ENCODE peak calls at places on chromosomes 3 and 15, in four cellular contexts. S is heart right ventricle, T is mucosa of descending colon, J is esophagus squamous epithelium. R is an unnamed sample. For H3K4me1, the result is how much of the 10 kb centered on the place peaks cover.

GRCh38 chr3:105868450-105868744 is 415 bp downstream of the CBLB start:
- DNase-seq in J (no peak), S (peak), T (peak), R (peak)

GRCh38 chr3:35549690-35550089 is 89.6 kb upstream of the ARPP21 start:
- DNase-seq in T (no peak), J (no peak), S (peak), R (peak)

GRCh38 chr15:48222627-48223026 is 16.5 kb downstream of the SLC12A1 start:
- DNase-seq in T (no peak), S (no peak), J (no peak), R (no peak)

GRCh38 chr15:66588537-66588936 is 22.7 kb upstream of the LCTL start:
- DNase-seq in J (no peak), T (no peak), S (no peak), R (no peak)

GRCh38 chr3:120636790-120637401 is 40.8 kb downstream of the NDUFB4 start:
- DNase-seq in T (no peak), S (no peak), J (no peak), R (no peak)

GRCh38 chr15:66939451-66940023 is 125.9 kb upstream of the SMAD3 start:
- DNase-seq in J (no peak), S (no peak), T (no peak), R (no peak)

GRCh38 chr3:180744226-180744625 is 64.9 kb upstream of the CCDC39 start:
- DNase-seq in J (no peak), T (no peak), S (no peak), R (no peak)

GRCh38 chr3:65080432-65080831 is 392.6 kb upstream of the ADAMTS9 start:
- DNase-seq in T (no peak), J (no peak), S (no peak), R (no peak)

GRCh38 chr15:68816158-68816557 is 4.5 kb downstream of the ANP32A start:
- DNase-seq in T (no peak), J (no peak), S (no peak), R (no peak)

GRCh38 chr3:153163349-153164008 is 1.5 kb downstream of the RAP2B start:
- DNase-seq in J (no peak), T (no peak), S (no peak), R (no peak)

GRCh38 chr3:127677541-127678314 is 5.0 kb downstream of the ABTB1 start:
- DNase-seq in S (no peak), J (no peak), T (peak), R (peak)

GRCh38 chr3:41893977-41894376 is 67.9 kb downstream of the ULK4 start:
- DNase-seq in T (no peak), S (no peak), J (no peak), R (no peak)

GRCh38 chr3:39383913-39384664 is 919 bp downstream of the SLC25A38 start:
- DNase-seq in S (peak), T (peak), J (no peak), R (peak)

GRCh38 chr15:44734839-44735481 is 1.4 kb upstream of the TRIM69 start:
- DNase-seq in S (no peak), J (no peak), T (no peak), R (no peak)

GRCh38 chr15:67943961-67944674 is 104.3 kb upstream of the RNU6-1 start:
- DNase-seq in T (no peak), J (no peak), S (peak), R (peak)

GRCh38 chr3:133572158-133573053 is 1.1 kb upstream of the CDV3 start:
- DNase-seq in T (peak), J (no peak), S (no peak), R (no peak)

GRCh38 chr15:68559342-68560310 is 19.2 kb upstream of the CORO2B start:
- DNase-seq in J (no peak), S (peak), T (peak), R (peak)

GRCh38 chr15:88255496-88256171 is 905 bp downstream of the NTRK3 start:
- DNase-seq in S (peak), T (no peak), J (no peak), R (peak)

GRCh38 chr3:196270499-196270898 is 17.0 kb downstream of the PCYT1A start:
- DNase-seq in T (no peak), J (no peak), S (no peak), R (no peak)

GRCh38 chr15:88529021-88529630 is 17.4 kb downstream of the DET1 start:
- DNase-seq in S (no peak), T (no peak), J (no peak), R (no peak)

GRCh38 chr15:63122002-63122893 is 587 bp downstream of the LACTB start:
- DNase-seq in J (peak), S (peak), T (peak), R (peak)

DNA sequence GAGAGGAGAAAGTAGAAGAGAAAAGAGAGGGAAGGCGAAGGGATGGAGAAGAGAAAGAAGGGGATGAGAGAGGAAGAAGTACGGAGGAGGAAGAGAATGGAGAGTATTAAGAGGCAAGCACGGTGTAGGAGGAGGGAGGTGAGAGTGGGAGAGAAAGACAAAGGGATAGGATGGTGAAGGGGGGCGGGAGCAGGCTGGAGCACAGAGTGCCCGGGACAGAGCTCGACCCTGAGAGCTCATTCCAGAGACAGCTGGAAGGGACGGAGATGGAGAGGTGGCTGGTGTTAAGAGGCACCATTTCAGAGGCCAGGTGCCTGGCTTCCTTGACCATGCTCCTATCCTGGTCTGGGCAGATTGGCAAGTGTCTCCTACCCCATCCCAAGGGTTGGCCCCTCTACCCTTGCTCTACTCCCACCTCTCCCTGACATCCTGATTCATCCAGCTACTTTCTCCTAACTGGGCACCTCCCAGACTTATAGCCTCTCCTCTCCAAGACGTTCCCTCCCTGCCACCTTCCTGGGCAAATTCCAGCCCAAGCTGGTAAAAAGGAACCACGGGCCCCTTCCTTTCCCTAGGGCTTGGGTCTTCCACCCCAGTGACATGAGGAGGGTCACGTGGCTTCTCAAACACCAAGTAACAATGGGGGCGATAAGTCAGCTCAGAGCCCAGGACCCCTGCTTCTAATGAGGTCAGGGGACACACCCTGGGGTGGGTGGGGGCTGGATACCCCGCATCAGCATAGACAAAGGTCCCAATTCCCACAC is 1.2 kb downstream of the CLCN2 start:
- DNase-seq in T (peak), J (no peak), S (no peak), R (no peak)
- H3K4me3 ChIP-seq in T (no peak), J (peak), S (peak), R (no peak)

DNA sequence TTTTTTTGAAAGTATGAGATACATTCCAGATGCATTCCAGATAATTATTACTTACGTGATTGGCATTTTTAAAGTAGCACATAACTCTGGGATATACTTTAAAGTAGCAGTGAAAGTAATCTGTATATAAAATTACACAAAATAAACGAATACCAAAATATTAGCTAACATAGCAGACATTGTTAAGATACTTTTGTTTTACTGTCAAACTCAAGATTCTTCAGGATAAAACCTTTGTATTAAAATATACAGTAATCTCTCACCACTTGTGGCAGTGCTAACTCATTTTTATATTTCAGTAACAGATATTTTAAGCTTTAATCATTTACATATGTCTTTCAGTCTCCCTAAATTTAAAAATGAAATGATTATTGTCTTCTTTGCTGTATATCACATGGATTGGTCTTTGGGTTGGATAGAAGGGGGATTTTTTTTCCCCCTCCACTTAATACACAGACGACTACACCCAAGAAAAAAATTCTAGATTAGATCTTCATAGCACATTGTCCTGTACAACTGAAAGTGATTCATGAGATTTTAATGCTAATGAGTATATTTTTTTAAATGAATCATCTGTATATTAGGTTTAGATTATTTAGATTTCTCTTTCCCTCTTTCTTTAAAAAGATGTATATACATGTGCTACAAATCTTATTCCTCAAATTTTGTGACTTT is 24.6 kb upstream of the EBLN2 start:
- DNase-seq in T (no peak), J (no peak), S (no peak), R (no peak)
- H3K4me1 ChIP-seq in T (under half), J (half or more), S (under half), R (under half)

GRCh38 chr15:90013503-90013937 is 12.4 kb downstream of the ZNF710 start:
- DNase-seq in S (no peak), T (no peak), J (no peak), R (no peak)
- H3K4me3 ChIP-seq in S (no peak), T (no peak), J (no peak), R (no peak)

GRCh38 chr3:149618151-149619123 is 39.4 kb downstream of the WWTR1 start:
- DNase-seq in S (peak), T (no peak), J (no peak), R (peak)
- H3K4me1 ChIP-seq in S (under half), T (under half), J (half or more), R (under half)

GRCh38 chr15:39118510-39118909 is 462.4 kb upstream of the THBS1 start:
- DNase-seq in S (no peak), J (no peak), T (no peak), R (no peak)
- H3K4me3 ChIP-seq in S (no peak), J (no peak), T (no peak), R (no peak)

GRCh38 chr3:175059788-175060187 is 200.7 kb downstream of the NAALADL2 start:
- DNase-seq in J (no peak), T (no peak), S (no peak), R (no peak)
- H3K4me1 ChIP-seq in J (under half), T (under half), S (under half), R (under half)

DNA sequence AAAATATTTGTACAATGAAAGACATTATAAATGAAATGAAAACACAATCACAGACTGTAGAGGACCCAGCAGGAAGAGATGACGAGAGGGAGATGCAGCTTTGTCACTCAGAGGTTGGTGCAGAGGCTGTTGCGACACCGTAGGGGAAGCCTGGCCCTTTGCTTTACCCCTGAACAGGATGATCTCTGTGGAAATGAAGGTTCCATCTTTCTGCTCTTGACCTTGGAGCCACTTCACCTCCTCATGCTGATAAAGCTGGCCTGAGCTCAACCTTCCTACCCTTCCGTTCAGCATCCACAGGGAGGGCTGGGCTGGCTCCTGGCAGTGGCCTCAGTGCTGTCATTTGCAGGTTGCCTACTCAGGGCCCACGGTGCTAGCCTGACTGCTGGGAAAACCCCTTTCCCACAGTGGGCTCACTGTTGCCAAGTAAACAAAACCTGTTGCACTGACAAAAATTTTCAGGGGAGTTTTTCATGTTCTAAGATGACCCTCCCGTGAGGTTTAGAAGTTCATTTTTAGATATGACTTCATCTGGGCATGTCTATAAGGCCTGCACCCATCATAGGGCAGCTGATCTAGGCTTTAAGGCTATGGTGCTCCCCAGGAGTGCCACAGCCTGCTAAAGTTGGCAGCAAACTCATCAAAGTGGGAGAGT is 3.0 kb upstream of the CD80 start:
- DNase-seq in S (no peak), J (no peak), T (no peak), R (no peak)
- H3K4me3 ChIP-seq in S (no peak), J (no peak), T (no peak), R (no peak)

GRCh38 chr3:71092665-71093064 is 490.9 kb downstream of the FOXP1 start:
- DNase-seq in T (no peak), J (no peak), S (no peak), R (no peak)
- H3K4me1 ChIP-seq in T (under half), J (under half), S (under half), R (under half)

GRCh38 chr3:114582929-114583328 is 289.1 kb downstream of the TIGIT start:
- DNase-seq in J (no peak), S (no peak), T (no peak), R (no peak)
- H3K4me3 ChIP-seq in J (no peak), S (no peak), T (no peak), R (no peak)

GRCh38 chr3:170352936-170353335 is 4.6 kb upstream of the SKIL start:
- DNase-seq in S (no peak), J (no peak), T (no peak), R (no peak)
- H3K4me1 ChIP-seq in S (under half), J (under half), T (under half), R (under half)